ENCODE peak calls at places on chromosome 18, in ten cellular contexts. I is GM06990, E is AG10803, O is adrenal gland, S is fibroblast of pulmonary artery, F is spleen, C is HFFc6, G is hepatocyte, Y is heart right ventricle, B is progenitor cell of endocrine pancreas. W is an unnamed sample.

GRCh38 chr18:80009661-80010550 is 21.5 kb upstream of the TXNL4A start:
- DNase-seq in Y (peak), E (peak), C (peak), G (peak), O (peak), B (no peak), I (no peak), S (peak), F (no peak), W (peak)

GRCh38 chr18:54740146-54740844 is 88.0 kb upstream of the RAB27B start:
- DNase-seq in I (no peak), O (no peak), C (peak), F (no peak), B (no peak), Y (no peak), S (peak), G (no peak), E (peak), W (no peak)

GRCh38 chr18:43022874-43023273 is 92.6 kb downstream of the RIT2 start:
- DNase-seq in B (no peak), C (no peak), F (no peak), G (no peak), I (no peak), E (no peak), O (no peak), S (peak), Y (no peak), W (no peak)

GRCh38 chr18:76956648-76957047 is 134.3 kb downstream of the ZNF236 start:
- DNase-seq in O (no peak), S (no peak), I (no peak), F (no peak), Y (no peak), B (no peak), E (no peak), G (no peak), C (no peak), W (no peak)

GRCh38 chr18:46302866-46303485 is 198.8 kb downstream of the HAUS1 start:
- DNase-seq in B (no peak), I (no peak), C (no peak), Y (no peak), E (no peak), F (peak), O (no peak), S (no peak), G (no peak), W (no peak)

GRCh38 chr18:6055711-6056110 is 160.4 kb upstream of the TMEM200C start:
- DNase-seq in Y (no peak), S (peak), G (no peak), E (peak), C (peak), B (no peak), F (no peak), O (no peak), I (no peak), W (no peak)

GRCh38 chr18:23181547-23181946 is 46.3 kb downstream of the CABLES1 start:
- DNase-seq in C (no peak), F (peak), O (no peak), S (no peak), I (no peak), E (no peak), G (no peak), Y (no peak), B (no peak), W (no peak)

GRCh38 chr18:74499633-74500032 is 3.5 kb downstream of the CNDP2 start:
- DNase-seq in E (peak), F (peak), C (no peak), B (no peak), O (peak), G (peak), Y (peak), I (peak), S (peak), W (no peak)

GRCh38 chr18:23053756-23054457 is 81.4 kb upstream of the CABLES1 start:
- DNase-seq in C (peak), F (no peak), O (no peak), B (peak), G (peak), E (peak), Y (no peak), I (no peak), S (peak), W (no peak)

GRCh38 chr18:68991281-68991680 is 193.4 kb downstream of the CCDC102B start:
- DNase-seq in C (no peak), O (no peak), G (no peak), I (no peak), F (no peak), E (no peak), Y (no peak), S (peak), B (no peak), W (no peak)

GRCh38 chr18:70720607-70721006 is 431.8 kb downstream of the SOCS6 start:
- DNase-seq in E (no peak), I (no peak), F (no peak), B (no peak), Y (no peak), G (no peak), S (no peak), O (no peak), C (no peak), W (no peak)

GRCh38 chr18:22930089-22930713 is 2.9 kb upstream of the RBBP8 start:
- DNase-seq in O (peak), I (peak), S (peak), E (peak), G (peak), Y (peak), B (peak), C (peak), F (peak), W (no peak)

GRCh38 chr18:71189581-71189980 is 900.7 kb downstream of the SOCS6 start:
- DNase-seq in O (no peak), S (no peak), G (no peak), E (no peak), I (no peak), F (no peak), C (no peak), B (no peak), Y (no peak), W (no peak)

GRCh38 chr18:63936156-63936931 is 12.8 kb upstream of the HMSD start:
- DNase-seq in G (peak), B (peak), E (peak), I (peak), S (peak), O (peak), C (peak), F (peak), Y (peak), W (peak)

GRCh38 chr18:57775937-57776336 is 27.2 kb downstream of the ATP8B1 start:
- DNase-seq in F (no peak), E (peak), S (no peak), O (no peak), G (no peak), Y (no peak), C (no peak), B (no peak), I (no peak), W (no peak)

GRCh38 chr18:11522992-11523391 is 86.4 kb upstream of the SLC35G4 start:
- DNase-seq in O (no peak), G (no peak), F (no peak), C (no peak), B (no peak), E (no peak), S (no peak), I (no peak), Y (no peak), W (no peak)

GRCh38 chr18:40124107-40124506 is 1830.9 kb upstream of the PIK3C3 start:
- DNase-seq in S (peak), F (no peak), I (no peak), Y (no peak), C (no peak), E (no peak), O (no peak), B (no peak), G (no peak), W (no peak)

GRCh38 chr18:76997951-76998808 is 134.4 kb downstream of the MBP start:
- DNase-seq in B (no peak), G (no peak), C (no peak), I (no peak), F (no peak), E (no peak), O (no peak), Y (no peak), S (no peak), W (no peak)

GRCh38 chr18:45571714-45572113 is 43.6 kb upstream of the SLC14A2 start:
- DNase-seq in I (no peak), C (no peak), F (no peak), B (no peak), O (no peak), Y (no peak), S (no peak), G (no peak), E (no peak), W (no peak)

GRCh38 chr18:44715245-44715644 is 34.6 kb downstream of the SETBP1 start:
- DNase-seq in C (peak), E (peak), B (no peak), S (peak), F (no peak), G (peak), O (no peak), Y (no peak), I (no peak), W (no peak)

GRCh38 chr18:39105095-39105494 is 1539.5 kb upstream of the CELF4 start:
- DNase-seq in F (no peak), I (no peak), E (no peak), Y (no peak), C (no peak), B (no peak), G (no peak), O (no peak), S (no peak), W (no peak)

GRCh38 chr18:29560270-29560669 is 1383.3 kb upstream of the CDH2 start:
- DNase-seq in G (no peak), S (no peak), F (no peak), E (no peak), Y (no peak), O (no peak), I (no peak), C (no peak), B (no peak), W (no peak)

GRCh38 chr18:2981212-2981728 is 31.7 kb downstream of the LPIN2 start:
- DNase-seq in S (peak), C (peak), G (peak), Y (no peak), F (no peak), O (no peak), E (peak), B (no peak), I (no peak), W (no peak)

GRCh38 chr18:30527917-30528316 is 514.6 kb downstream of the DSC3 start:
- DNase-seq in B (no peak), E (no peak), F (no peak), S (no peak), Y (no peak), C (no peak), O (no peak), I (no peak), G (no peak), W (no peak)

GRCh38 chr18:79553696-79554095 is 125.9 kb upstream of the CTDP1 start:
- DNase-seq in O (no peak), S (no peak), I (no peak), G (no peak), Y (no peak), F (no peak), E (no peak), B (no peak), C (no peak), W (no peak)

GRCh38 chr18:60693426-60693825 is 320.9 kb upstream of the MC4R start:
- DNase-seq in F (no peak), B (no peak), O (no peak), E (no peak), I (no peak), S (peak), Y (no peak), G (no peak), C (no peak), W (no peak)

GRCh38 chr18:63342206-63342605 is 22.6 kb upstream of the BCL2 start:
- DNase-seq in E (peak), C (no peak), G (peak), O (peak), F (no peak), Y (no peak), I (no peak), S (peak), B (peak), W (no peak)

GRCh38 chr18:74579704-74580103 is 18.0 kb upstream of the ZNF407 start:
- DNase-seq in C (no peak), G (no peak), S (no peak), F (no peak), B (no peak), O (no peak), E (no peak), I (no peak), Y (no peak), W (no peak)

GRCh38 chr18:79634593-79634992 is 45.0 kb upstream of the CTDP1 start:
- DNase-seq in I (no peak), E (no peak), G (no peak), S (no peak), F (peak), C (no peak), B (no peak), Y (no peak), O (no peak), W (no peak)

GRCh38 chr18:74534150-74534969 is at the start of gene CNDP1:
- DNase-seq in B (no peak), G (no peak), C (no peak), O (no peak), I (no peak), F (peak), S (no peak), Y (no peak), E (no peak), W (no peak)

GRCh38 chr18:56294484-56295183 is 343.8 kb downstream of the TXNL1 start:
- DNase-seq in Y (no peak), C (no peak), S (no peak), G (no peak), I (no peak), F (no peak), O (no peak), E (no peak), B (no peak), W (no peak)

GRCh38 chr18:59560556-59560955 is 136.7 kb downstream of the CCBE1 start:
- DNase-seq in G (no peak), C (no peak), B (no peak), S (no peak), E (no peak), F (no peak), O (no peak), I (no peak), Y (no peak), W (no peak)

GRCh38 chr18:73136134-73136533 is 268.3 kb upstream of the NETO1 start:
- DNase-seq in F (no peak), C (peak), E (peak), O (no peak), Y (no peak), B (no peak), I (no peak), S (no peak), G (peak), W (no peak)

GRCh38 chr18:34867520-34867919 is 157.4 kb downstream of the DTNA start:
- DNase-seq in F (no peak), C (no peak), B (no peak), I (peak), S (peak), E (no peak), O (no peak), G (peak), Y (peak), W (no peak)
- TF ChIP-seq CTCF in F (no peak), C (no peak), B (no peak), I (peak), S (no peak), E (peak), O (no peak), G (peak), Y (no peak), W (peak)

DNA sequence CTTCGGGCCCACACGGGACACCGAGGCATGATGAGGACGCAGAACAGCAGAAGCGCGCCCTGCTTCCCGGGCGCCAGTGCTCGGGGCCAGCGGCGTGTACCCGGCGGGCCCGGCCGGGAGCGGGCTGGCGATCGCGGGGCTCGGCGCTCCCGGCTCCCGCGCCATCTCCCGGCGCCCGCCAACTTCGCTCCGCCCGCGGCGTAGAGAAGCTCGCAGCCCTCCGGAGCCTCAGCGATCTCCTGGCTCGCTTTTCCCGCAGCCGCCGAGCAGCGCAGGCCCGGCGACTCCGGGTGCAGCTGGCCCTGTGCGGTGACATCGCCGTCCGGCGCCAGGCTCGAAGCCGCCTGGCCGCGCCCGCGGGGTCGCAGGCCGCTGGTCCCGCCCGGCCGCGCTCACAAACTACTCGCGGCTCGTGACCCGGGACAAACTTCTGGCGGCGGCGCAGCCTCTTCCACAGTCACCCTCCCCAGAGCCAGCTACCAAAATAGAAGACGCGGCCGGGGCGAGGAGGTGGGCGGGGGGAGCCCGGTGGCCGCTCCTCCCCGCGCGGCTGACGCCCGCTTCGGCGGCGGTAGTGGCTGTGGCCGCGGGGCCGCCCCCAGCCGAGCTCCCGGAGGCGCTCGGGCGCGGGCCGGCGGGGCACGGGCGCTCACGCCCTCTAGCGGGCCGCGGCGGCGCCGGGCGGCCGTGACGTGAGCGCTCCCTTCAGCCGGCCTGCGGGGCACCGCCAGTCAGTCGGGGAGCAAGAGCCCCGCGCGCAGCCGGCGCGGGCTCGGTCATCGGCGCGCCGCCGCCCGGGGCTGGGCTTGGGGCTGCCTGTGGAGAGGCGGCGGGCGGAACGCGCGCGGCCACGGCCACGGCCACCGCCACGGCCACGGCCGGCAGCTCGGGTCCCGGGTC is at the start of gene PTPRM:
- DNase-seq in S (peak), F (peak), Y (peak), C (peak), I (peak), B (peak), E (peak), G (peak), O (peak), W (peak)
- TF ChIP-seq CTCF in S (no peak), F (peak), Y (peak), C (peak), I (no peak), B (peak), E (no peak), G (peak), O (peak), W (peak)

GRCh38 chr18:9148239-9148552 is 11.6 kb downstream of the ANKRD12 start:
- DNase-seq in Y (no peak), F (no peak), O (no peak), G (no peak), C (no peak), I (no peak), E (no peak), B (no peak), S (no peak), W (no peak)

GRCh38 chr18:9157806-9158205 is 21.2 kb downstream of the ANKRD12 start:
- DNase-seq in C (no peak), O (no peak), F (no peak), I (no peak), G (no peak), S (no peak), B (no peak), Y (no peak), E (no peak), W (no peak)

GRCh38 chr18:9156604-9157249 is 20.1 kb downstream of the ANKRD12 start:
- DNase-seq in I (no peak), S (no peak), C (no peak), O (no peak), E (no peak), Y (no peak), F (no peak), B (no peak), G (no peak), W (no peak)

GRCh38 chr18:9150116-9150515 is 13.5 kb downstream of the ANKRD12 start:
- DNase-seq in Y (no peak), O (no peak), C (no peak), S (no peak), B (no peak), F (no peak), G (no peak), I (no peak), E (no peak), W (no peak)

DNA sequence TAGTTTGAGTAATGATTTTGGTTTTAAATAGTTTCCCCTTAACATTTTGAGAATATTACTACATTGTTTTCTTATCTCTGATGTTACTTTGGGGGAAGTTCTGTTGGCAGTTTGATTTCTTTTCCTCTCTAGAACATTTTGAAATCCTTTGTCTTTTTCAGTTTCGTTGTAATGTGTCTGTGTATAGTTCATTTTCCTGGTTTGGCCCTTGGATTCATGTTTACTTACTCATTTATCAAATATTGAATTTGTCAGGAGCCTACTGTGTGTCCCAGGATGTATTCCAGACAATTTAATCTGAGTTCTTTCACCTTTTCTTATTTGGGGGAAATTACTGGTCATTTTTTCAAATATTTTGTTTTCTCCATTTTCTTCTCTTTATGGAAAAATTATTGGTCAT is 16.7 kb downstream of the ANKRD12 start:
- DNase-seq in I (no peak), C (no peak), G (no peak), O (no peak), Y (no peak), B (no peak), F (no peak), S (peak), E (no peak), W (no peak)
- TF ChIP-seq CTCF in I (no peak), C (no peak), G (no peak), O (no peak), Y (no peak), B (no peak), F (no peak), S (no peak), E (no peak), W (no peak)

DNA sequence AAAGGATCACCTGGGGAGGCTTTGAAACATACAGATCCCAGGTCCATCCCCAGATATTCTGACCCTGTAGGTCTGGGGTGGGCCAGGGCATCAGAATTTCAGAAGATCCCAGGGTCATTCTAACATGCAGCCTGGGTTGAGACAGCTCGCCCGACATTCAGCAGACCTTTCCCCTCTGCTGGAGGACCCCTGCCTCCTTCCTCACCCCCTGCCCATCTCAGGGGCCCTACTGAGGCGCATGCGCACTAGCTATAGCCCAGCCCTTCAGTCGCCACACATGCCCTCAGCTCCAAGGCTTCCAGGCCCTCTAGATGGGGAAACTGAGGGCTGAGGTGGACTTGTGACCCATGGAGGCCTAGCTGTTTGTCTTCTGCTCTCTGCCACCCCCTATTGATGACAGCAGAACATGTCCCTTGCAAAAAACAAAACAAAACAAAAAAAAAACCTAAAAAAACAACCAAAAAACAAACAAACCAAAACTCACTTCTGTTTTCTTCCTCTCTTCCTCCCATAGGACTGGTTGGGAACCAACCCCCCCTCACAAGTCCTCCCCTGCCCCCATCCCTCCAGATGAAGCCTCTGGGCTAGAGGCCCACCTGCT is 91.3 kb downstream of the ZBTB7C start:
- DNase-seq in Y (no peak), S (no peak), G (no peak), E (no peak), C (no peak), B (no peak), F (peak), O (no peak), I (no peak), W (no peak)
- TF ChIP-seq CTCF in Y (no peak), S (peak), G (no peak), E (no peak), C (peak), B (peak), F (no peak), O (no peak), I (peak), W (no peak)

GRCh38 chr18:48409591-48410094 is 460 bp upstream of the ZBTB7C start:
- DNase-seq in G (peak), I (peak), S (no peak), Y (peak), O (peak), B (peak), E (no peak), C (no peak), F (peak), W (no peak)
- TF ChIP-seq CTCF in G (peak), I (no peak), S (no peak), Y (no peak), O (peak), B (peak), E (no peak), C (no peak), F (no peak), W (no peak)

GRCh38 chr18:27062802-27063201 is 122.3 kb downstream of the CHST9 start:
- DNase-seq in B (no peak), O (no peak), G (no peak), C (no peak), S (no peak), Y (no peak), F (no peak), E (no peak), I (no peak), W (no peak)
- TF ChIP-seq CTCF in B (no peak), O (no peak), G (no peak), C (no peak), S (no peak), Y (no peak), F (no peak), E (no peak), I (no peak), W (no peak)

W was measured in esophagus muscularis mucosa.